ENCODE peak calls at places on chromosomes 12 and 14, in ten cellular contexts. U, M, Y, S, P, O, N, L, J and V are unnamed samples.

GRCh38 chr14:74018029-74018703 is 922 bp downstream of the ENTPD5 start:
- DNase-seq in U (peak; percentile 32), M (no peak), Y (no peak), S (no peak), P (no peak), O (no peak), N (no peak), L (no peak), J (no peak), V (no peak)

GRCh38 chr12:98416845-98417244 is 98.5 kb upstream of the TMPO start:
- DNase-seq in U (no peak), M (peak; percentile 41), Y (no peak), S (no peak), P (no peak), O (no peak), N (no peak), L (no peak), J (no peak), V (no peak)

GRCh38 chr14:55373784-55374725 is 37.6 kb downstream of the ATG14 start:
- DNase-seq in U (no peak), M (no peak), Y (no peak), S (peak; percentile 40), P (no peak), O (no peak), N (no peak), L (no peak), J (no peak), V (no peak)

GRCh38 chr12:30887226-30887625 is 39.3 kb upstream of the TSPAN11 start:
- DNase-seq in U (no peak), M (no peak), Y (no peak), S (no peak), P (no peak), O (no peak), N (no peak), L (no peak), J (no peak), V (no peak)

GRCh38 chr14:105864651-105865265 is 338.4 kb downstream of the TMEM121 start:
- DNase-seq in U (no peak), M (no peak), Y (no peak), S (no peak), P (peak; percentile 23), O (peak; percentile 43), N (peak; percentile 54), L (peak; percentile 17), J (peak; percentile 65), V (peak; percentile 58)

GRCh38 chr14:49036236-49036635 is 549.9 kb downstream of the RPS29 start:
- DNase-seq in U (no peak), M (no peak), Y (no peak), S (no peak), P (no peak), O (no peak), N (no peak), L (no peak), J (no peak), V (no peak)

GRCh38 chr12:75481774-75482173 is 1.2 kb downstream of the GLIPR1 start:
- DNase-seq in U (no peak), M (no peak), Y (peak; percentile 13), S (no peak), P (no peak), O (no peak), N (no peak), L (no peak), J (no peak), V (no peak)

GRCh38 chr12:20483776-20484175 is 115.4 kb downstream of the PDE3A start:
- DNase-seq in U (no peak), M (no peak), Y (no peak), S (no peak), P (no peak), O (no peak), N (no peak), L (no peak), J (no peak), V (no peak)

GRCh38 chr12:4293299-4293941 is 19.9 kb downstream of the CCND2 start:
- DNase-seq in U (no peak), M (no peak), Y (no peak), S (no peak), P (no peak), O (no peak), N (no peak), L (no peak), J (no peak), V (no peak)

GRCh38 chr12:106179086-106179485 is 40.3 kb upstream of the NUAK1 start:
- DNase-seq in U (peak; percentile 38), M (no peak), Y (no peak), S (no peak), P (no peak), O (no peak), N (no peak), L (no peak), J (no peak), V (peak; percentile 86)

GRCh38 chr12:120856980-120857379 is 47.2 kb downstream of the SPPL3 start:
- DNase-seq in U (no peak), M (peak; percentile 22), Y (no peak), S (peak; percentile 12), P (no peak), O (no peak), N (no peak), L (no peak), J (no peak), V (no peak)

GRCh38 chr12:103513875-103514274 is 18.1 kb upstream of the C12orf42 start:
- DNase-seq in U (no peak), M (no peak), Y (no peak), S (no peak), P (no peak), O (no peak), N (no peak), L (no peak), J (no peak), V (no peak)

GRCh38 chr12:27635349-27635972 is 60.8 kb upstream of the REP15 start:
- DNase-seq in U (peak; percentile 44), M (peak; percentile 65), Y (no peak), S (peak; percentile 44), P (no peak), O (no peak), N (no peak), L (no peak), J (no peak), V (no peak)

GRCh38 chr14:44404021-44404420 is 103.1 kb downstream of the FSCB start:
- DNase-seq in U (no peak), M (no peak), Y (peak; percentile 8), S (no peak), P (no peak), O (no peak), N (no peak), L (no peak), J (no peak), V (no peak)

DNA sequence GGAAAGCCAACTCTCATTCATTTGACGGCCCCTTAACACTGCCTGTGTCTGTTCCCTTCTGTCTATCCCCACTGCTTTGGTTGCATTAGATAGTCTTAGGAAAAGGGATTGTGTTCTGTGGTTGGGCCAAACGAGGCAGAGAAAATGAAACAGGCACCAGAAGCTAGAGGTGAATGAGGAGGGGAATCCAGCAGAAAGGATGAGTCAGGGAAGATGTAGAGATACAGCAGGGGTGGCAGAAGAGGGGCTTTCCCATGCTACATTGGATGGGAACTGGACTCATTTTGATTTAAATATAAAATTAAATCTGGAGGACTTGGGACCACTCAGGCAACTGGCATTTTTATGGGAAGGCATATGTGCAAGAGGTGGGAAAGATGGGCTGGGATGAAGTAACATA is 43.3 kb downstream of the OTOGL start:
- DNase-seq in U (no peak), M (no peak), Y (no peak), S (no peak), P (no peak), O (no peak), N (no peak), L (no peak), J (no peak), V (no peak)
- H3K4me3 ChIP-seq in U (no peak overlapping the region), M (no peak overlapping the region), Y (no peak overlapping the region), S (no peak overlapping the region), P (no peak overlapping the region), O (no peak overlapping the region), N (no peak overlapping the region), L (no peak overlapping the region), J (no peak overlapping the region), V (no peak overlapping the region)

GRCh38 chr14:93073833-93074769 is 41.6 kb downstream of the ITPK1 start:
- DNase-seq in U (peak; percentile 62), M (no peak), Y (no peak), S (no peak), P (no peak), O (no peak), N (peak; percentile 87), L (peak; percentile 69), J (no peak), V (no peak)
- TF ChIP-seq POLR2AphosphoS5 in U (no peak), M (no peak), Y (no peak), S (no peak), P (no peak), O (peak; percentile 16), N (peak; percentile 55), L (no peak), J (no peak), V (no peak)

GRCh38 chr12:95882080-95882479 is 23.3 kb downstream of the SNRPF start:
- DNase-seq in U (no peak), M (no peak), Y (no peak), S (no peak), P (no peak), O (no peak), N (no peak), L (no peak), J (no peak), V (no peak)

GRCh38 chr12:95880895-95881294 is 22.1 kb downstream of the SNRPF start:
- DNase-seq in U (no peak), M (no peak), Y (no peak), S (no peak), P (no peak), O (no peak), N (no peak), L (no peak), J (no peak), V (no peak)

GRCh38 chr12:95881331-95881955 is 22.7 kb downstream of the SNRPF start:
- DNase-seq in U (no peak), M (no peak), Y (no peak), S (no peak), P (no peak), O (no peak), N (no peak), L (no peak), J (no peak), V (no peak)

GRCh38 chr12:95884998-95885397 is 26.2 kb downstream of the SNRPF start:
- DNase-seq in U (peak; percentile 26), M (no peak), Y (no peak), S (no peak), P (no peak), O (no peak), N (no peak), L (peak; percentile 20), J (no peak), V (no peak)

DNA sequence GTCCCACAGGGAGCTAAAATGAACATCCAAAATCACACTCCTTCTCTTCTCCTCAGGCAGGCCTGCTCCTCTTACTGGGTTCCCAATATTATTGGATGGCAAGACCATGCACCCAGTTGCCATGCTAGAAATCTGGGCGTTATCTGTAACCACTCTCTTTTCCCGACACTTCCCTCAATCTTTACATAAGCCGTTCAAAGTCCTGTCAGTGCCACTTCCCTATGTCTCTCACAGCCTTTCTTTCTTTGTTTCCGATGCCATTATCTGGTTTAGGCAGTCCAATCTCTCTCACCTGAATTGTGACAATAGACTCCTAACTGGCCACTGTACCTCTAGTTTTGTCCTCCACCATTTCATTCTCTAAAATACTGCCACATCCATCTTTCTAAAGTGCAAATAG is 24.1 kb downstream of the SNRPF start:
- DNase-seq in U (peak; percentile 52), M (no peak), Y (peak; percentile 10), S (no peak), P (no peak), O (no peak), N (no peak), L (no peak), J (no peak), V (no peak)
- H3K4me3 ChIP-seq in U (no peak overlapping the region), M (no peak overlapping the region), Y (no peak overlapping the region), S (no peak overlapping the region), P (no peak overlapping the region), O (no peak overlapping the region), N (no peak overlapping the region), L (no peak overlapping the region), J (no peak overlapping the region), V (no peak overlapping the region)

GRCh38 chr12:49636979-49637378 is 13.6 kb downstream of the PRPF40B start:
- DNase-seq in U (peak; percentile 58), M (peak; percentile 84), Y (peak; percentile 52), S (peak; percentile 22), P (peak; percentile 52), O (no peak), N (no peak), L (peak; percentile 46), J (no peak), V (peak; percentile 82)
- TF ChIP-seq POLR2AphosphoS5 in U (no peak), M (no peak), Y (no peak), S (no peak), P (no peak), O (no peak), N (peak; percentile 42), L (no peak), J (no peak), V (no peak)